ENCODE peak calls at places on chromosomes 6 and 20, in eight cellular contexts. O, U, W, E, M, F, S and H are unnamed samples.

GRCh38 chr6:31538805-31539400 is 2.9 kb downstream of the DDX39B start:
- DNase-seq in O (no peak), U (no peak), W (no peak), E (no peak), M (no peak), F (no peak), S (no peak), H (no peak)

GRCh38 chr6:45105170-45105820 is 222.8 kb upstream of the RUNX2 start:
- DNase-seq in O (no peak), U (no peak), W (no peak), E (no peak), M (no peak), F (no peak), S (no peak), H (no peak)

GRCh38 chr6:8499540-8499939 is 64.2 kb upstream of the SLC35B3 start:
- DNase-seq in O (no peak), U (no peak), W (no peak), E (no peak), M (no peak), F (no peak), S (no peak), H (no peak)

GRCh38 chr20:4488407-4489339 is 233.0 kb upstream of the PRND start:
- DNase-seq in O (no peak), U (no peak), W (no peak), E (no peak), M (no peak), F (no peak), S (no peak), H (no peak)

GRCh38 chr6:82143041-82143481 is 104.5 kb downstream of the IBTK start:
- DNase-seq in O (no peak), U (no peak), W (no peak), E (no peak), M (no peak), F (no peak), S (no peak), H (no peak)

GRCh38 chr6:1436334-1437306 is 47.2 kb downstream of the FOXF2 start:
- DNase-seq in O (no peak), U (peak), W (no peak), E (no peak), M (peak), F (peak), S (no peak), H (no peak)

GRCh38 chr6:139474145-139475108 is 100.0 kb upstream of the CITED2 start:
- DNase-seq in O (no peak), U (no peak), W (peak), E (no peak), M (peak), F (no peak), S (no peak), H (no peak)

GRCh38 chr6:5786321-5787053 is 220.2 kb downstream of the NRN1 start:
- DNase-seq in O (no peak), U (no peak), W (no peak), E (no peak), M (no peak), F (no peak), S (no peak), H (no peak)

GRCh38 chr6:140388815-140389214 is 1014.4 kb upstream of the CITED2 start:
- DNase-seq in O (no peak), U (no peak), W (no peak), E (no peak), M (no peak), F (no peak), S (no peak), H (no peak)

GRCh38 chr6:167827588-167828324 is 1.0 kb downstream of the AFDN start:
- DNase-seq in O (peak), U (no peak), W (peak), E (no peak), M (peak), F (peak), S (no peak), H (no peak)

GRCh38 chr20:34558320-34559202 is at the start of gene MAP1LC3A:
- DNase-seq in O (peak), U (peak), W (peak), E (peak), M (peak), F (peak), S (peak), H (peak)

GRCh38 chr20:59723108-59723500 is 118.8 kb downstream of the PHACTR3 start:
- DNase-seq in O (no peak), U (no peak), W (no peak), E (no peak), M (no peak), F (no peak), S (no peak), H (no peak)

GRCh38 chr6:36387440-36388303 is at the start of gene ETV7:
- DNase-seq in O (peak), U (no peak), W (no peak), E (no peak), M (no peak), F (peak), S (no peak), H (no peak)

GRCh38 chr6:18139935-18140621 is 14.8 kb downstream of the TPMT start:
- DNase-seq in O (no peak), U (no peak), W (no peak), E (no peak), M (no peak), F (no peak), S (no peak), H (no peak)

GRCh38 chr6:71224011-71224410 is 64.6 kb upstream of the OGFRL1 start:
- DNase-seq in O (no peak), U (no peak), W (no peak), E (no peak), M (no peak), F (no peak), S (no peak), H (no peak)

GRCh38 chr20:41622584-41622983 is 4.4 kb upstream of the CHD6 start:
- DNase-seq in O (no peak), U (no peak), W (no peak), E (no peak), M (no peak), F (no peak), S (no peak), H (no peak)

GRCh38 chr6:15073883-15074465 is 171.9 kb upstream of the JARID2 start:
- DNase-seq in O (no peak), U (no peak), W (no peak), E (no peak), M (no peak), F (no peak), S (no peak), H (no peak)

GRCh38 chr6:16698988-16699868 is 62.0 kb downstream of the ATXN1 start:
- DNase-seq in O (no peak), U (no peak), W (no peak), E (peak), M (no peak), F (peak), S (no peak), H (no peak)

GRCh38 chr6:150492941-150493340 is 106.7 kb upstream of the PLEKHG1 start:
- DNase-seq in O (no peak), U (peak), W (no peak), E (no peak), M (no peak), F (no peak), S (no peak), H (peak)

GRCh38 chr6:13760948-13761347 is 49.3 kb upstream of the RANBP9 start:
- DNase-seq in O (no peak), U (no peak), W (no peak), E (no peak), M (no peak), F (no peak), S (no peak), H (no peak)

GRCh38 chr6:134585529-134585873 is 267.6 kb upstream of the SGK1 start:
- DNase-seq in O (no peak), U (no peak), W (no peak), E (no peak), M (no peak), F (no peak), S (no peak), H (no peak)

GRCh38 chr6:50030350-50030749 is 8.6 kb upstream of the DEFB110 start:
- DNase-seq in O (no peak), U (no peak), W (no peak), E (no peak), M (no peak), F (no peak), S (no peak), H (no peak)

GRCh38 chr6:36622901-36623546 is 28.9 kb downstream of the SRSF3 start:
- DNase-seq in O (no peak), U (no peak), W (no peak), E (no peak), M (no peak), F (no peak), S (no peak), H (no peak)

GRCh38 chr20:9442858-9443257 is 71.5 kb upstream of the LAMP5 start:
- DNase-seq in O (no peak), U (no peak), W (peak), E (no peak), M (no peak), F (no peak), S (no peak), H (no peak)

GRCh38 chr6:145842693-145843546 is 28.3 kb upstream of the FBXO30 start:
- DNase-seq in O (no peak), U (peak), W (no peak), E (no peak), M (no peak), F (no peak), S (no peak), H (no peak)

GRCh38 chr6:156791261-156791850 is 14.2 kb downstream of the ARID1B start:
- DNase-seq in O (no peak), U (no peak), W (peak), E (no peak), M (no peak), F (no peak), S (no peak), H (no peak)

GRCh38 chr6:17086469-17086868 is 15.4 kb upstream of the STMND1 start:
- DNase-seq in O (no peak), U (peak), W (no peak), E (no peak), M (peak), F (no peak), S (no peak), H (peak)

GRCh38 chr6:29647927-29648642 is 8.8 kb upstream of the MOG start:
- DNase-seq in O (no peak), U (no peak), W (peak), E (no peak), M (no peak), F (no peak), S (no peak), H (no peak)

GRCh38 chr20:33909331-33909921 is 84.3 kb upstream of the RALY start:
- DNase-seq in O (no peak), U (peak), W (no peak), E (no peak), M (no peak), F (no peak), S (no peak), H (peak)

GRCh38 chr6:120122401-120122800 is 772.8 kb upstream of the MAN1A1 start:
- DNase-seq in O (no peak), U (no peak), W (no peak), E (no peak), M (no peak), F (no peak), S (no peak), H (no peak)

GRCh38 chr20:59836768-59837167 is 96.7 kb downstream of the SYCP2 start:
- DNase-seq in O (no peak), U (no peak), W (peak), E (no peak), M (no peak), F (no peak), S (no peak), H (no peak)

GRCh38 chr20:22807045-22807444 is 222.7 kb upstream of the FOXA2 start:
- DNase-seq in O (no peak), U (no peak), W (no peak), E (no peak), M (no peak), F (no peak), S (no peak), H (no peak)

GRCh38 chr20:325889-326644 is 715 bp downstream of the SOX12 start:
- DNase-seq in O (peak), U (no peak), W (peak), E (peak), M (peak), F (peak), S (peak), H (no peak)

GRCh38 chr20:1467355-1468116 is 887 bp upstream of the NSFL1C start:
- DNase-seq in O (no peak), U (no peak), W (no peak), E (no peak), M (peak), F (no peak), S (no peak), H (no peak)

GRCh38 chr20:35306931-35307517 is 14.8 kb upstream of the FAM83C start:
- DNase-seq in O (no peak), U (peak), W (peak), E (no peak), M (no peak), F (no peak), S (no peak), H (no peak)

GRCh38 chr20:20076297-20077065 is 24.1 kb downstream of the CFAP61 start:
- DNase-seq in O (no peak), U (peak), W (no peak), E (no peak), M (no peak), F (no peak), S (no peak), H (no peak)

GRCh38 chr6:111957623-111958315 is 84.5 kb upstream of the FYN start:
- DNase-seq in O (no peak), U (no peak), W (peak), E (no peak), M (no peak), F (no peak), S (no peak), H (no peak)

GRCh38 chr6:30724906-30725667 is 4.9 kb downstream of the TUBB start:
- DNase-seq in O (no peak), U (no peak), W (no peak), E (no peak), M (no peak), F (no peak), S (no peak), H (no peak)